ENCODE peak calls at places on chromosomes 7 and 10, in ten cellular contexts. I is pancreas; P is A673; M is breast epithelium; Z is hepatocyte; D is CD8-positive, alpha-beta T cell; K is mammary epithelial cell; Q is H1; C is body of pancreas; H is A549. Y is an unnamed sample.
A peak's percentile ranks its signal among the peaks of the same experiment; 100 is the strongest.

GRCh38 chr7:149564340-149565095 is 66.9 kb upstream of the ZNF746 start:
- DNase-seq in I (no peak), P (no peak), M (no peak), Z (no peak), D (no peak), K (no peak), Q (no peak), C (no peak), H (no peak), Y (peak; percentile 71)

GRCh38 chr10:117175215-117175900 is 21.9 kb upstream of the KCNK18 start:
- DNase-seq in I (peak; percentile 79), P (no peak), M (no peak), Z (peak; percentile 31), D (peak; percentile 11), K (peak; percentile 20), Q (peak; percentile 75), C (peak; percentile 37), H (no peak), Y (peak; percentile 20)

GRCh38 chr7:116779921-116780320 is 82.5 kb upstream of the CAPZA2 start:
- DNase-seq in I (no peak), P (no peak), M (no peak), Z (no peak), D (no peak), K (no peak), Q (no peak), C (no peak), H (no peak), Y (no peak)

GRCh38 chr7:47435889-47436312 is 146.0 kb downstream of the TNS3 start:
- DNase-seq in I (no peak), P (peak; percentile 53), M (peak; percentile 63), Z (peak; percentile 75), D (no peak), K (peak; percentile 56), Q (no peak), C (peak; percentile 74), H (peak; percentile 62), Y (peak; percentile 86)

GRCh38 chr10:64191304-64191703 is 670.1 kb downstream of the REEP3 start:
- DNase-seq in I (no peak), P (peak; percentile 64), M (no peak), Z (no peak), D (no peak), K (no peak), Q (no peak), C (no peak), H (no peak), Y (no peak)

GRCh38 chr10:13712799-13713581 is 126.2 kb downstream of the PRPF18 start:
- DNase-seq in I (no peak), P (peak; percentile 99), M (no peak), Z (peak; percentile 36), D (peak; percentile 2), K (peak; percentile 86), Q (no peak), C (peak; percentile 53), H (peak; percentile 50), Y (peak; percentile 39)

GRCh38 chr7:42549866-42550485 is 313.0 kb upstream of the GLI3 start:
- DNase-seq in I (no peak), P (no peak), M (no peak), Z (no peak), D (no peak), K (peak; percentile 48), Q (no peak), C (no peak), H (no peak), Y (no peak)

GRCh38 chr10:132429281-132430230 is 32.6 kb downstream of the PWWP2B start:
- DNase-seq in I (peak; percentile 83), P (no peak), M (no peak), Z (no peak), D (no peak), K (no peak), Q (no peak), C (no peak), H (no peak), Y (no peak)

GRCh38 chr7:44225566-44226395 is 25.0 kb downstream of the YKT6 start:
- DNase-seq in I (peak; percentile 70), P (no peak), M (no peak), Z (no peak), D (no peak), K (no peak), Q (no peak), C (no peak), H (no peak), Y (no peak)

GRCh38 chr10:46560381-46560780 is 3.9 kb upstream of the GPRIN2 start:
- DNase-seq in I (peak; percentile 40), P (no peak), M (no peak), Z (no peak), D (no peak), K (no peak), Q (peak; percentile 45), C (peak; percentile 5), H (no peak), Y (peak; percentile 18)

GRCh38 chr7:46072722-46073121 is 151.7 kb upstream of the IGFBP3 start:
- DNase-seq in I (no peak), P (no peak), M (no peak), Z (no peak), D (no peak), K (peak; percentile 23), Q (no peak), C (no peak), H (no peak), Y (no peak)

GRCh38 chr10:71749396-71749795 is 23.9 kb downstream of the VSIR start:
- DNase-seq in I (peak; percentile 49), P (no peak), M (no peak), Z (no peak), D (no peak), K (no peak), Q (no peak), C (no peak), H (no peak), Y (no peak)

GRCh38 chr10:71750124-71750841 is 23.0 kb downstream of the VSIR start:
- DNase-seq in I (peak; percentile 38), P (no peak), M (no peak), Z (no peak), D (no peak), K (no peak), Q (no peak), C (no peak), H (no peak), Y (no peak)

GRCh38 chr10:71751515-71752224 is 21.6 kb downstream of the VSIR start:
- DNase-seq in I (peak; percentile 44), P (no peak), M (no peak), Z (no peak), D (no peak), K (no peak), Q (no peak), C (no peak), H (no peak), Y (no peak)

GRCh38 chr10:71752391-71753090 is 20.8 kb downstream of the VSIR start:
- DNase-seq in I (peak; percentile 42), P (no peak), M (no peak), Z (no peak), D (no peak), K (no peak), Q (no peak), C (no peak), H (no peak), Y (no peak)

GRCh38 chr10:71750986-71751385 is 22.3 kb downstream of the VSIR start:
- DNase-seq in I (peak; percentile 33), P (no peak), M (no peak), Z (no peak), D (no peak), K (no peak), Q (no peak), C (no peak), H (no peak), Y (no peak)
- H3K4me1 ChIP-seq in I (peaks cover 4% of the 10 kb centered on the region), P (no peaks in the 10 kb centered on the region), M (peaks cover 14% of the 10 kb centered on the region), Z (peaks cover 36% of the 10 kb centered on the region), D (peaks cover 100% of the 10 kb centered on the region), K (peaks cover 13% of the 10 kb centered on the region), Q (peaks cover 5% of the 10 kb centered on the region), C (peaks cover 28% of the 10 kb centered on the region), H (peaks cover 15% of the 10 kb centered on the region), Y (peaks cover 36% of the 10 kb centered on the region)

DNA sequence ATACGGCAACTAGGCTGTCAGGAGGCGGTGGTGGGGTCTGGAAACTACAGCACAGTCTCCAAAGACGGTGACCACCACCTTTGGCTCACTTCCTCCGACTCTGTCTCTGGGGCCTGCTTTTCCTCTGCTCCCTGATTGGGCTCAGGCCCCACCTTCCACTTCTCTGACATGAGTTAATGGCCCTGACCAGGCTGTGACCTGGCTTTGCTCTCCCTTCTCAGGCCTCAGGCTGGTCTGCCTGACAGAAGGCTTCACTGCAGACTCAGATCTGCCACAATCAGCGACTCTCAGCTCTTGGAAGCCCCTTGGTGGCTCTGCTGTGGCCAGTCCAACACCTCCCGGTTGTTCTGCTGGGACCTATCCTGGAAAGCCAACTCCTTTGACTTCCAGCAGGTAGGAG is 7.7 kb downstream of the STYXL1 start:
- DNase-seq in I (peak; percentile 20), P (no peak), M (no peak), Z (no peak), D (no peak), K (no peak), Q (no peak), C (no peak), H (no peak), Y (peak; percentile 49)
- TF ChIP-seq CTCF in I (no peak), P (no peak), M (no peak), Z (no peak), D (no peak), K (no peak), Q (no peak), C (no peak), H (no peak), Y (no peak)

DNA sequence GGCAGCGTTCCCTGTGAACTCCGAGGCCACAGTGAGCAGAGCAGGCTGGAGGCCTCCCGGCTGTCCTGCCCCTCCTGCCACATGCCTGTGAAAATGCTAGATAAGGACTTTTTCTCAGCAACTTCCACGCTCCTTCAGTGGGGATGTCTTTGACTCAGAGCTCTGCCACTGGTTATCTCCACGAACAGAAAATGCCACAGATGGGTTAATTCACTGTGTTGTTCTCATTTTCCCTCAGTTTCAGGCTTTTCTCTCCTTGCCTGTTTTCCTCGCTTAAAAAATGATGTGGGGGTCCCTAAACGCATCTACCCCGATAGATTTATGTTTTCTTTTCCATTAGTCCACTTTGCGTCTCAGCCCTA is 51.3 kb downstream of the IKZF1 start:
- DNase-seq in I (no peak), P (no peak), M (no peak), Z (peak; percentile 26), D (no peak), K (no peak), Q (no peak), C (no peak), H (no peak), Y (peak; percentile 30)
- H3K4me1 ChIP-seq in I (no peaks in the 10 kb centered on the region), P (peaks cover 6% of the 10 kb centered on the region), M (no peaks in the 10 kb centered on the region), Z (peaks cover 6% of the 10 kb centered on the region), D (peaks cover 98% of the 10 kb centered on the region), K (no peaks in the 10 kb centered on the region), Q (no peaks in the 10 kb centered on the region), C (no peaks in the 10 kb centered on the region), H (no peaks in the 10 kb centered on the region), Y (no peaks in the 10 kb centered on the region)

GRCh38 chr10:54002077-54002476 is 799.0 kb downstream of the PCDH15 start:
- DNase-seq in I (no peak), P (no peak), M (no peak), Z (no peak), D (no peak), K (no peak), Q (no peak), C (no peak), H (no peak), Y (no peak)

DNA sequence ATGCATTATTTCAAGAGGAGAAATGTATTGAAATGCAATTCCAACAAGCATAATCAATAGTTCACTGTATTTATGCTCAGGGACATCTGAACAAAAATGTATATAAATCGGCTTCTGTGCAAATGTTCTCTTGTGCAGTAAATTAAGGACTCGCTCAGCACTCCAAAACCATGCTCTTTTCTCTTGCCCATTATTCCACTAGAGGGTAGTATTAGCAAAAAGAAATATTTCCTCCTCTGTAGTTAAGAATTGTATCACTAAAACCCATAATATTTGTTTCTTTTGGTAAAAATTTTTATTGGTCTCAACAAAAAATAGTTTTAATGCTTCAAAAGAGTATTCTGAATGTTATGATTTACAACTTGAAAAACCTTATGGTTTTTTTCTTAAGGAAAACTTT is 803.1 kb downstream of the PCDH15 start:
- DNase-seq in I (no peak), P (no peak), M (no peak), Z (peak; percentile 15), D (no peak), K (peak; percentile 0), Q (no peak), C (no peak), H (no peak), Y (no peak)
- TF ChIP-seq CTCF in I (no peak), P (peak; percentile 9), M (no peak), Z (peak; percentile 63), D (no peak), K (no peak), Q (no peak), C (no peak), H (no peak), Y (peak; percentile 24)